ENCODE peak calls at places on chromosome 1, in ten cellular contexts. A is uterus; E is OCI-LY7; X is CD8-positive, alpha-beta memory T cell; I is brain microvascular endothelial cell; Z is upper lobe of right lung; W is K562; O is IMR-90; P is caudate nucleus; Y is tibial nerve. G is an unnamed sample.

GRCh38 chr1:99005537-99005942 is 879 bp upstream of the PLPPR5 start:
- DNase-seq in A (no peak), E (no peak), I (peak; percentile 7), W (no peak), O (no peak), P (no peak), Z (no peak), Y (no peak), X (no peak), G (no peak)

GRCh38 chr1:197391303-197392226 is 123.5 kb downstream of the CRB1 start:
- DNase-seq in X (peak; percentile 77), P (no peak), O (no peak), I (no peak), E (no peak), Y (no peak), W (no peak), A (no peak), Z (no peak), G (no peak)

GRCh38 chr1:113057006-113057405 is 16.0 kb upstream of the LRIG2 start:
- DNase-seq in Z (no peak), O (no peak), I (no peak), P (no peak), A (no peak), Y (no peak), E (peak; percentile 43), W (no peak), X (no peak), G (peak; percentile 57)

GRCh38 chr1:107787299-107787698 is 177.7 kb downstream of the VAV3 start:
- DNase-seq in I (no peak), P (no peak), O (no peak), E (peak; percentile 62), X (peak; percentile 12), W (no peak), Y (no peak), A (no peak), Z (no peak), G (no peak)

GRCh38 chr1:231019711-231020110 is 20.3 kb downstream of the FAM89A start:
- DNase-seq in X (no peak), A (no peak), Y (no peak), E (no peak), P (no peak), Z (no peak), I (no peak), W (no peak), O (no peak), G (no peak)

GRCh38 chr1:56095924-56096655 is 483.3 kb downstream of the PLPP3 start:
- DNase-seq in P (no peak), Z (no peak), X (no peak), I (peak; percentile 86), W (no peak), A (peak; percentile 28), Y (peak; percentile 41), E (no peak), O (peak; percentile 93), G (no peak)

GRCh38 chr1:212606734-212607205 is 1.8 kb upstream of the ATF3 start:
- DNase-seq in X (peak; percentile 45), Y (peak; percentile 23), E (no peak), Z (peak; percentile 93), W (peak; percentile 47), P (no peak), O (no peak), A (peak; percentile 63), I (no peak), G (peak; percentile 64)

GRCh38 chr1:76587213-76587612 is 280.1 kb upstream of the ST6GALNAC5 start:
- DNase-seq in Y (no peak), W (no peak), I (no peak), Z (no peak), O (no peak), P (no peak), X (no peak), A (no peak), E (no peak), G (no peak)

GRCh38 chr1:6011161-6011945 is 19.1 kb upstream of the NPHP4 start:
- DNase-seq in P (no peak), W (no peak), X (no peak), Y (no peak), I (no peak), A (no peak), Z (no peak), O (no peak), E (no peak), G (no peak)

GRCh38 chr1:93672069-93672468 is 9.6 kb downstream of the BCAR3 start:
- DNase-seq in Y (peak; percentile 69), Z (no peak), X (no peak), W (peak; percentile 54), P (no peak), I (peak; percentile 85), O (peak; percentile 93), A (peak; percentile 35), E (no peak), G (peak; percentile 75)

GRCh38 chr1:3817138-3817740 is 20.9 kb upstream of the LRRC47 start:
- DNase-seq in E (no peak), Y (no peak), P (no peak), O (no peak), Z (peak; percentile 62), I (no peak), X (no peak), A (no peak), W (no peak), G (no peak)
- H3K27ac ChIP-seq in E (no peak overlapping the region), Y (no peak overlapping the region), P (no peak overlapping the region), O (no peak overlapping the region), Z (no peak overlapping the region), I (no peak overlapping the region), X (no peak overlapping the region), A (no peak overlapping the region), W (no peak overlapping the region), G (no peak overlapping the region)

GRCh38 chr1:3193811-3194210 is 124.8 kb downstream of the PRDM16 start:
- DNase-seq in P (no peak), A (no peak), E (no peak), Y (no peak), W (no peak), I (no peak), Z (no peak), O (no peak), X (no peak), G (no peak)

GRCh38 chr1:3190256-3191041 is 121.4 kb downstream of the PRDM16 start:
- DNase-seq in A (no peak), O (no peak), Z (no peak), I (no peak), P (no peak), Y (no peak), W (no peak), E (no peak), X (no peak), G (peak; percentile 58)

GRCh38 chr1:3194760-3195479 is 125.9 kb downstream of the PRDM16 start:
- DNase-seq in E (no peak), A (no peak), X (no peak), W (no peak), I (peak; percentile 5), Y (no peak), Z (no peak), P (no peak), O (no peak), G (no peak)

GRCh38 chr1:3192359-3192758 is 123.4 kb downstream of the PRDM16 start:
- DNase-seq in A (no peak), I (no peak), E (no peak), Y (no peak), P (no peak), W (no peak), O (no peak), Z (no peak), X (no peak), G (no peak)

DNA sequence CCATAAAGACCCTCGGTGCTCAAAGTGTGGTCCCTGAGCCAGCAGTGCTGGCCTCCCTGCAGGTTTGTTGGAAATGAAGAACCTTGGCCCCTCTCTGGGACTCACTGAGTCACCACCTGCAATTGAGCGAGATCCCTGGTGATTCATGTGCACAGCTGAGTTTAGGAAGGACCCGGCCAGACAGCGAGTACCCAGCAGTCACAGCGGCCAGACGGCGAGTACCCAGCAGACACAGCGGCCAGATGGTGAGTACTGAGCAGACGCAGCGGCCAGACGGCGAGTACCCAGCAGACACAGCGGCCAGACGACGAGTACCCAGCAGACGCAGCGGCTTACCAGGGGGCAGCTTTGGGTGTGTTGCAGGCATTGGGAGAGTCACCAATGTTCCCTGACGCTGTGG is 123.8 kb downstream of the PRDM16 start:
- DNase-seq in W (no peak), A (no peak), Z (no peak), P (no peak), Y (no peak), X (no peak), E (no peak), I (peak; percentile 43), O (no peak), G (no peak)
- H3K27ac ChIP-seq in W (no peak overlapping the region), A (no peak overlapping the region), Z (no peak overlapping the region), P (no peak overlapping the region), Y (no peak overlapping the region), X (no peak overlapping the region), E (no peak overlapping the region), I (no peak overlapping the region), O (no peak overlapping the region), G (no peak overlapping the region)

GRCh38 chr1:203200916-203201315 is 14.4 kb upstream of the CHI3L1 start:
- DNase-seq in W (no peak), P (no peak), A (no peak), X (no peak), O (no peak), Y (no peak), I (no peak), E (no peak), Z (no peak), G (no peak)

GRCh38 chr1:203199481-203200058 is 13.1 kb upstream of the CHI3L1 start:
- DNase-seq in E (no peak), P (no peak), O (peak; percentile 70), Y (no peak), I (no peak), A (no peak), W (no peak), Z (peak; percentile 35), X (no peak), G (no peak)

GRCh38 chr1:203201516-203202205 is 15.2 kb upstream of the CHI3L1 start:
- DNase-seq in P (no peak), Z (no peak), I (no peak), X (no peak), E (no peak), O (no peak), Y (no peak), A (no peak), W (no peak), G (no peak)

GRCh38 chr1:203199002-203199401 is 12.5 kb upstream of the CHI3L1 start:
- DNase-seq in A (no peak), P (no peak), W (no peak), I (no peak), Z (no peak), E (no peak), Y (no peak), O (no peak), X (no peak), G (no peak)

GRCh38 chr1:203200059-203200553 is 13.6 kb upstream of the CHI3L1 start:
- DNase-seq in W (no peak), Y (peak; percentile 78), E (no peak), Z (peak; percentile 65), P (no peak), I (no peak), O (peak; percentile 81), X (no peak), A (peak; percentile 45), G (peak; percentile 29)
- H3K27ac ChIP-seq in W (no peak overlapping the region), Y (no peak overlapping the region), E (no peak overlapping the region), Z (peak overlapping the region; percentile 20), P (peak overlapping the region; percentile 85), I (no peak overlapping the region), O (peak overlapping the region; percentile 93), X (no peak overlapping the region), A (peak overlapping the region; percentile 70), G (no peak overlapping the region)

DNA sequence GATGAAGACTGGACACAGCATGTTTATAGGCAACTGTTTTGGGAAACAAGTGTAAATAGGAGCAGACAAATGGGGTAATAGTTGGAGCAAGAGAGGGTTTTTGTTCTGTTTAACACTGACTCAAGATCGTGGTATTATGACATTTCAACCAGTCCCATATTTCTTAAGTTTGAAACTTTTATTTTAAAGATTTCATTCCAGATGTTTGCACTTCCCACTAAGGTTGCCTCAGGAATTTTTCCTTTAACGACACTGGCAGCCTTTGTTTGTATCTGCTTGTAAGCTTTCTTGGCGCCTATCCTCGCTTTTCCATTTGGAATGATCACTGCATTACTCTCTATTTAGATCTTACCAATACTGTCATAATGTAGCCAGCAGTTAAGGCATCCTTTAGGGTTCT is 67.7 kb downstream of the ALG6 start:
- DNase-seq in O (peak; percentile 7), I (no peak), Y (no peak), Z (no peak), P (no peak), X (no peak), E (no peak), A (no peak), W (no peak), G (no peak)
- H3K27ac ChIP-seq in O (no peak overlapping the region), I (no peak overlapping the region), Y (no peak overlapping the region), Z (no peak overlapping the region), P (no peak overlapping the region), X (no peak overlapping the region), E (no peak overlapping the region), A (no peak overlapping the region), W (no peak overlapping the region), G (no peak overlapping the region)